ENCODE peak calls at places on chromosomes 16 and 17, in six cellular contexts. One of them, this sample, is unnamed.

GRCh38 chr16:66695935-66696668 is 441 bp downstream of the CMTM4 start:
- DNase-seq in NCI-H1417: peak; percentile 78
- DNase-seq in stimulated activated CD8-positive, alpha-beta memory T cell treated with anti-CD3 and anti-CD28 coated beads, Interleukin-12 subunit alpha, Interleukin-12 subunit beta, amount 100 ng/mL, for 4 hours: no peak
- DNase-seq in activated CD8-positive, alpha-beta memory T cell treated with anti-CD3 and anti-CD28 coated beads for 1 hour: no peak
- DNase-seq in activated effector memory CD4-positive, alpha-beta T cell treated with Interleukin-2 at 50 U/mL for 16 hours: no peak
- DNase-seq in AG04450: no peak
- DNase-seq in this sample: no peak

GRCh38 chr17:63544467-63545301 is 5.6 kb upstream of the DCAF7 start:
- DNase-seq in NCI-H1417: no peak
- DNase-seq in stimulated activated CD8-positive, alpha-beta memory T cell treated with anti-CD3 and anti-CD28 coated beads, Interleukin-12 subunit alpha, Interleukin-12 subunit beta, amount 100 ng/mL, for 4 hours: no peak
- DNase-seq in activated CD8-positive, alpha-beta memory T cell treated with anti-CD3 and anti-CD28 coated beads for 1 hour: no peak
- DNase-seq in activated effector memory CD4-positive, alpha-beta T cell treated with Interleukin-2 at 50 U/mL for 16 hours: no peak
- DNase-seq in AG04450: no peak
- DNase-seq in this sample: no peak

GRCh38 chr17:33137411-33137810 is 145.8 kb downstream of the SPACA3 start:
- DNase-seq in NCI-H1417: no peak
- DNase-seq in stimulated activated CD8-positive, alpha-beta memory T cell treated with anti-CD3 and anti-CD28 coated beads, Interleukin-12 subunit alpha, Interleukin-12 subunit beta, amount 100 ng/mL, for 4 hours: no peak
- DNase-seq in activated CD8-positive, alpha-beta memory T cell treated with anti-CD3 and anti-CD28 coated beads for 1 hour: no peak
- DNase-seq in activated effector memory CD4-positive, alpha-beta T cell treated with Interleukin-2 at 50 U/mL for 16 hours: no peak
- DNase-seq in AG04450: no peak
- DNase-seq in this sample: no peak

GRCh38 chr16:20937736-20938135 is 37.2 kb downstream of the LYRM1 start:
- DNase-seq in NCI-H1417: no peak
- DNase-seq in stimulated activated CD8-positive, alpha-beta memory T cell treated with anti-CD3 and anti-CD28 coated beads, Interleukin-12 subunit alpha, Interleukin-12 subunit beta, amount 100 ng/mL, for 4 hours: no peak
- DNase-seq in activated CD8-positive, alpha-beta memory T cell treated with anti-CD3 and anti-CD28 coated beads for 1 hour: no peak
- DNase-seq in activated effector memory CD4-positive, alpha-beta T cell treated with Interleukin-2 at 50 U/mL for 16 hours: no peak
- DNase-seq in AG04450: no peak
- DNase-seq in this sample: no peak

GRCh38 chr17:67247416-67247900 is 2.5 kb upstream of the HELZ start:
- DNase-seq in NCI-H1417: no peak
- DNase-seq in stimulated activated CD8-positive, alpha-beta memory T cell treated with anti-CD3 and anti-CD28 coated beads, Interleukin-12 subunit alpha, Interleukin-12 subunit beta, amount 100 ng/mL, for 4 hours: no peak
- DNase-seq in activated CD8-positive, alpha-beta memory T cell treated with anti-CD3 and anti-CD28 coated beads for 1 hour: no peak
- DNase-seq in activated effector memory CD4-positive, alpha-beta T cell treated with Interleukin-2 at 50 U/mL for 16 hours: no peak
- DNase-seq in AG04450: no peak
- DNase-seq in this sample: no peak

GRCh38 chr17:26818736-26819135 is 475.2 kb upstream of the WSB1 start:
- DNase-seq in NCI-H1417: no peak
- DNase-seq in stimulated activated CD8-positive, alpha-beta memory T cell treated with anti-CD3 and anti-CD28 coated beads, Interleukin-12 subunit alpha, Interleukin-12 subunit beta, amount 100 ng/mL, for 4 hours: no peak
- DNase-seq in activated CD8-positive, alpha-beta memory T cell treated with anti-CD3 and anti-CD28 coated beads for 1 hour: no peak
- DNase-seq in activated effector memory CD4-positive, alpha-beta T cell treated with Interleukin-2 at 50 U/mL for 16 hours: no peak
- DNase-seq in AG04450: peak; percentile 11
- DNase-seq in this sample: peak; percentile 16

GRCh38 chr17:77528516-77529327 is 388.0 kb downstream of the SEC14L1 start:
- DNase-seq in NCI-H1417: peak; percentile 39
- DNase-seq in stimulated activated CD8-positive, alpha-beta memory T cell treated with anti-CD3 and anti-CD28 coated beads, Interleukin-12 subunit alpha, Interleukin-12 subunit beta, amount 100 ng/mL, for 4 hours: no peak
- DNase-seq in activated CD8-positive, alpha-beta memory T cell treated with anti-CD3 and anti-CD28 coated beads for 1 hour: no peak
- DNase-seq in activated effector memory CD4-positive, alpha-beta T cell treated with Interleukin-2 at 50 U/mL for 16 hours: no peak
- DNase-seq in AG04450: no peak
- DNase-seq in this sample: no peak

GRCh38 chr16:81071816-81072215 is 5.2 kb downstream of the C16orf46 start:
- DNase-seq in NCI-H1417: no peak
- DNase-seq in stimulated activated CD8-positive, alpha-beta memory T cell treated with anti-CD3 and anti-CD28 coated beads, Interleukin-12 subunit alpha, Interleukin-12 subunit beta, amount 100 ng/mL, for 4 hours: no peak
- DNase-seq in activated CD8-positive, alpha-beta memory T cell treated with anti-CD3 and anti-CD28 coated beads for 1 hour: no peak
- DNase-seq in activated effector memory CD4-positive, alpha-beta T cell treated with Interleukin-2 at 50 U/mL for 16 hours: no peak
- DNase-seq in AG04450: no peak
- DNase-seq in this sample: no peak

GRCh38 chr17:73064084-73064938 is 28.2 kb downstream of the SLC39A11 start:
- DNase-seq in NCI-H1417: no peak
- DNase-seq in stimulated activated CD8-positive, alpha-beta memory T cell treated with anti-CD3 and anti-CD28 coated beads, Interleukin-12 subunit alpha, Interleukin-12 subunit beta, amount 100 ng/mL, for 4 hours: no peak
- DNase-seq in activated CD8-positive, alpha-beta memory T cell treated with anti-CD3 and anti-CD28 coated beads for 1 hour: no peak
- DNase-seq in activated effector memory CD4-positive, alpha-beta T cell treated with Interleukin-2 at 50 U/mL for 16 hours: no peak
- DNase-seq in AG04450: no peak
- DNase-seq in this sample: peak; percentile 2

GRCh38 chr16:88070989-88071625 is 119.9 kb downstream of the BANP start:
- DNase-seq in NCI-H1417: no peak
- DNase-seq in stimulated activated CD8-positive, alpha-beta memory T cell treated with anti-CD3 and anti-CD28 coated beads, Interleukin-12 subunit alpha, Interleukin-12 subunit beta, amount 100 ng/mL, for 4 hours: no peak
- DNase-seq in activated CD8-positive, alpha-beta memory T cell treated with anti-CD3 and anti-CD28 coated beads for 1 hour: no peak
- DNase-seq in activated effector memory CD4-positive, alpha-beta T cell treated with Interleukin-2 at 50 U/mL for 16 hours: no peak
- DNase-seq in AG04450: no peak
- DNase-seq in this sample: no peak

GRCh38 chr16:28012031-28012445 is 51.5 kb downstream of the GSG1L start:
- DNase-seq in NCI-H1417: no peak
- DNase-seq in stimulated activated CD8-positive, alpha-beta memory T cell treated with anti-CD3 and anti-CD28 coated beads, Interleukin-12 subunit alpha, Interleukin-12 subunit beta, amount 100 ng/mL, for 4 hours: no peak
- DNase-seq in activated CD8-positive, alpha-beta memory T cell treated with anti-CD3 and anti-CD28 coated beads for 1 hour: no peak
- DNase-seq in activated effector memory CD4-positive, alpha-beta T cell treated with Interleukin-2 at 50 U/mL for 16 hours: no peak
- DNase-seq in AG04450: peak; percentile 20
- DNase-seq in this sample: no peak

GRCh38 chr16:9311303-9311954 is 220.0 kb downstream of the HAPSTR1 start:
- DNase-seq in NCI-H1417: no peak
- DNase-seq in stimulated activated CD8-positive, alpha-beta memory T cell treated with anti-CD3 and anti-CD28 coated beads, Interleukin-12 subunit alpha, Interleukin-12 subunit beta, amount 100 ng/mL, for 4 hours: no peak
- DNase-seq in activated CD8-positive, alpha-beta memory T cell treated with anti-CD3 and anti-CD28 coated beads for 1 hour: no peak
- DNase-seq in activated effector memory CD4-positive, alpha-beta T cell treated with Interleukin-2 at 50 U/mL for 16 hours: no peak
- DNase-seq in AG04450: no peak
- DNase-seq in this sample: no peak

GRCh38 chr16:80806957-80807356 is 2.6 kb upstream of the CDYL2 start:
- DNase-seq in NCI-H1417: no peak
- DNase-seq in stimulated activated CD8-positive, alpha-beta memory T cell treated with anti-CD3 and anti-CD28 coated beads, Interleukin-12 subunit alpha, Interleukin-12 subunit beta, amount 100 ng/mL, for 4 hours: no peak
- DNase-seq in activated CD8-positive, alpha-beta memory T cell treated with anti-CD3 and anti-CD28 coated beads for 1 hour: no peak
- DNase-seq in activated effector memory CD4-positive, alpha-beta T cell treated with Interleukin-2 at 50 U/mL for 16 hours: peak; percentile 51
- DNase-seq in AG04450: peak; percentile 11
- DNase-seq in this sample: peak; percentile 11